ENCODE peak calls at places on chromosomes 13 and 19, in four cellular contexts. One of them, this sample, is unnamed.
A peak's percentile ranks its signal among the peaks of the same experiment; 100 is the strongest.

GRCh38 chr13:51643114-51643881 is 59.0 kb downstream of the WDFY2 start:
- DNase-seq in K562: no peak
- DNase-seq in endothelial cell of umbilical vein: peak; percentile 62
- DNase-seq in H1: no peak
- DNase-seq in this sample: no peak

GRCh38 chr19:35545001-35545854 is at the start of gene TMEM147:
- DNase-seq in K562: peak; percentile 96
- DNase-seq in endothelial cell of umbilical vein: peak; percentile 82
- DNase-seq in H1: peak; percentile 50
- DNase-seq in this sample: peak; percentile 93

GRCh38 chr13:89169951-89170350 is 1498.8 kb downstream of the SLITRK5 start:
- DNase-seq in K562: no peak
- DNase-seq in endothelial cell of umbilical vein: no peak
- DNase-seq in H1: no peak
- DNase-seq in this sample: no peak

GRCh38 chr19:11752244-11752736 is 13.5 kb upstream of the ZNF823 start:
- DNase-seq in K562: no peak
- DNase-seq in endothelial cell of umbilical vein: no peak
- DNase-seq in H1: no peak
- DNase-seq in this sample: no peak

GRCh38 chr19:39265321-39265916 is 2.8 kb upstream of the IFNL2 start:
- DNase-seq in K562: no peak
- DNase-seq in endothelial cell of umbilical vein: no peak
- DNase-seq in H1: no peak
- DNase-seq in this sample: peak; percentile 70

GRCh38 chr13:97228850-97229521 is 6.9 kb downstream of the MBNL2 start:
- DNase-seq in K562: no peak
- DNase-seq in endothelial cell of umbilical vein: peak; percentile 48
- DNase-seq in H1: no peak
- DNase-seq in this sample: no peak

GRCh38 chr19:4487572-4487971 is 15.5 kb downstream of the HDGFL2 start:
- DNase-seq in K562: no peak
- DNase-seq in endothelial cell of umbilical vein: no peak
- DNase-seq in H1: no peak
- DNase-seq in this sample: no peak

GRCh38 chr19:16073988-16074387 is 2.3 kb upstream of the TPM4 start:
- DNase-seq in K562: no peak
- DNase-seq in endothelial cell of umbilical vein: peak; percentile 49
- DNase-seq in H1: no peak
- DNase-seq in this sample: no peak

GRCh38 chr19:28475525-28475924 is 737.4 kb downstream of the UQCRFS1 start:
- DNase-seq in K562: no peak
- DNase-seq in endothelial cell of umbilical vein: no peak
- DNase-seq in H1: no peak
- DNase-seq in this sample: no peak

GRCh38 chr19:8069116-8069973 is 16.8 kb downstream of the CCL25 start:
- DNase-seq in K562: peak; percentile 49
- DNase-seq in endothelial cell of umbilical vein: no peak
- DNase-seq in H1: peak; percentile 53
- DNase-seq in this sample: peak; percentile 73

GRCh38 chr19:17107546-17108452 is 32.2 kb downstream of the MYO9B start:
- DNase-seq in K562: no peak
- DNase-seq in endothelial cell of umbilical vein: peak; percentile 96
- DNase-seq in H1: no peak
- DNase-seq in this sample: no peak

GRCh38 chr13:76271728-76272232 is 614.4 kb downstream of the KCTD12 start:
- DNase-seq in K562: no peak
- DNase-seq in endothelial cell of umbilical vein: no peak
- DNase-seq in H1: no peak
- DNase-seq in this sample: peak; percentile 10

GRCh38 chr13:76266566-76266965 is 619.6 kb downstream of the KCTD12 start:
- DNase-seq in K562: no peak
- DNase-seq in endothelial cell of umbilical vein: no peak
- DNase-seq in H1: no peak
- DNase-seq in this sample: no peak
- TF ChIP-seq MAX in K562: no peak
- TF ChIP-seq MAX in endothelial cell of umbilical vein: no peak
- TF ChIP-seq MAX in H1: no peak
- TF ChIP-seq MAX in this sample: no peak

DNA sequence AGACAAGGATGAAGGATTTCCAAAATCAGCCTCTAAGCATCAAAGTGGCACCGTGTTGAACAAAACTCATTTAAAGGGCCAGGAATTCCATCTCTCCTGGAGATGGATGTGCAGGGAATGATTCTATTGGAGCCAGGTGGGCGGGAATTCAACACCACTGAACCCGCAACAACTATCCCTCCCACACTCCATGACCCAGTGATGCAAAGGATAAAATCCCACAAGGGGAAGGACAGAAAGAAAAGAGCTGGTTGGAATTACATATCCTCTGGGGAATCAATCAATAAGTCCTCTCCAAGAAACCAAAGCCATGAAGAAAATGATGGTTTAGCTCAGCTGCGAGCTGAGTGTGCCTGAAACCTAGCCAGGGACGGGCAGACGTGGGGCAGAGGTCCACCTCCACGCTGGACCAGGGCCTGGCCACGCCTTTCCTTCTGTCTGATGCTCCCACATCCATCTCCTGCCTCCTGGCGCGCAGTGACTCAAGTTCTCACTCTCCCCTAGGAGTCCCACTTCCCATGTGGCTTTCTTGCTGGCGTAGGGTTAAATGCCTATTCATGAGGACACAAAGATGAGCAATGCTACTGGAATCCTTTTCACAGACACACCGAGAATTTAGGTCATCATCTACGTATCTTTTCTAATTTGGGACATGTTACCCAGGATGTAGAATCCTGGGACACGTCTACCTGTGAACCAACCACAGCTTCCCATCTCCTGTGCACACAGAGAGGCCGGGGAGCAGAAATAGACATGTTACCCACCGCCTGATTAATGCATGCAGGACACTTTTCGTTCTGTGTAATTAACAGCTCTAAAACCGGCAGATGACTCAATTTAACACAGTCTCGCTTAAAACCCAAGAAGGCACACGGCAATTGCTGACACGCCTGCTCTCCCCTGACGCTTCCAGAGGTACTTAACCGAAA is 48.6 kb downstream of the PEPD start:
- DNase-seq in K562: no peak
- DNase-seq in endothelial cell of umbilical vein: peak; percentile 36
- DNase-seq in H1: no peak
- DNase-seq in this sample: peak; percentile 8
- TF ChIP-seq CTCF in K562: no peak
- TF ChIP-seq CTCF in endothelial cell of umbilical vein: no peak
- TF ChIP-seq CTCF in H1: no peak
- TF ChIP-seq CTCF in this sample: no peak

GRCh38 chr13:110916671-110917142 is 1.8 kb upstream of the ANKRD10 start:
- DNase-seq in K562: no peak
- DNase-seq in endothelial cell of umbilical vein: no peak
- DNase-seq in H1: no peak
- DNase-seq in this sample: no peak
- TF ChIP-seq MAX in K562: no peak
- TF ChIP-seq MAX in endothelial cell of umbilical vein: no peak
- TF ChIP-seq MAX in H1: no peak
- TF ChIP-seq MAX in this sample: no peak

GRCh38 chr13:40992678-40993077 is 26.4 kb downstream of the ELF1 start:
- DNase-seq in K562: no peak
- DNase-seq in endothelial cell of umbilical vein: peak; percentile 28
- DNase-seq in H1: no peak
- DNase-seq in this sample: no peak
- TF ChIP-seq CTCF in K562: no peak
- TF ChIP-seq CTCF in endothelial cell of umbilical vein: no peak
- TF ChIP-seq CTCF in H1: no peak
- TF ChIP-seq CTCF in this sample: no peak

GRCh38 chr19:10517760-10518443 is 655 bp upstream of the S1PR5 start:
- DNase-seq in K562: peak; percentile 88
- DNase-seq in endothelial cell of umbilical vein: no peak
- DNase-seq in H1: no peak
- DNase-seq in this sample: peak; percentile 65
- TF ChIP-seq MAX in K562: no peak
- TF ChIP-seq MAX in endothelial cell of umbilical vein: no peak
- TF ChIP-seq MAX in H1: no peak
- TF ChIP-seq MAX in this sample: peak; percentile 4